ENCODE peak calls at places on chromosomes 13 and 19, in five cellular contexts. R is SK-N-SH, P is GM12878, F is H1, N is HepG2. B is an unnamed sample.
A peak's percentile ranks its signal among the peaks of the same experiment; 100 is the strongest.

GRCh38 chr19:2428027-2428690 is 773 bp upstream of the TIMM13 start:
- DNase-seq in F (peak; percentile 71), R (peak; percentile 48), N (no peak), P (no peak), B (no peak)

GRCh38 chr13:86933676-86934075 is 737.5 kb upstream of the SLITRK5 start:
- DNase-seq in N (no peak), F (no peak), R (no peak), P (no peak), B (no peak)

GRCh38 chr13:72545030-72545719 is 182.3 kb downstream of the MZT1 start:
- DNase-seq in F (no peak), N (peak; percentile 96), R (no peak), P (no peak), B (no peak)

GRCh38 chr13:110303644-110304043 is 3.3 kb downstream of the COL4A1 start:
- DNase-seq in F (no peak), P (no peak), N (no peak), R (no peak), B (no peak)

GRCh38 chr19:53904909-53905308 is 4.2 kb upstream of the CACNG7 start:
- DNase-seq in F (no peak), P (no peak), R (no peak), N (no peak), B (no peak)

GRCh38 chr13:54965881-54966280 is 1937.3 kb downstream of the OLFM4 start:
- DNase-seq in P (no peak), F (no peak), N (no peak), R (no peak), B (no peak)

GRCh38 chr19:28401739-28402138 is 811.2 kb downstream of the UQCRFS1 start:
- DNase-seq in N (no peak), R (no peak), F (no peak), P (no peak), B (no peak)

GRCh38 chr13:109788372-109789195 is 2.2 kb upstream of the IRS2 start:
- DNase-seq in R (no peak), N (no peak), P (no peak), F (no peak), B (no peak)

GRCh38 chr13:112759834-112760233 is 70.0 kb downstream of the ATP11A start:
- DNase-seq in P (no peak), R (no peak), F (no peak), N (no peak), B (no peak)

GRCh38 chr19:6087074-6087506 is 23.2 kb downstream of the RFX2 start:
- DNase-seq in F (no peak), N (peak; percentile 75), R (peak; percentile 46), P (peak; percentile 40), B (no peak)

GRCh38 chr13:51608857-51609406 is 24.7 kb downstream of the WDFY2 start:
- DNase-seq in R (no peak), P (no peak), F (no peak), N (no peak), B (no peak)

GRCh38 chr13:111327701-111328100 is 7.3 kb downstream of the TEX29 start:
- DNase-seq in F (no peak), R (peak; percentile 11), P (no peak), N (no peak), B (no peak)

GRCh38 chr19:48133094-48133493 is 22.5 kb upstream of the PLA2G4C start:
- DNase-seq in R (no peak), P (no peak), N (no peak), F (no peak), B (no peak)

GRCh38 chr13:33610471-33611015 is 207.4 kb upstream of the RFC3 start:
- DNase-seq in F (peak; percentile 56), P (no peak), N (peak; percentile 95), R (no peak), B (no peak)

GRCh38 chr19:23817519-23817918 is 58.8 kb upstream of the ZNF681 start:
- DNase-seq in P (no peak), N (peak; percentile 22), F (peak; percentile 46), R (peak; percentile 24), B (peak; percentile 28)

GRCh38 chr19:55289117-55289796 is 5.5 kb downstream of the BRSK1 start:
- DNase-seq in R (peak; percentile 33), F (no peak), P (no peak), N (no peak), B (no peak)

GRCh38 chr13:85093808-85094207 is 705.4 kb downstream of the SLITRK6 start:
- DNase-seq in R (no peak), P (no peak), F (no peak), N (no peak), B (no peak)

GRCh38 chr13:62014299-62014698 is 598.6 kb upstream of the PCDH20 start:
- DNase-seq in P (no peak), N (peak; percentile 9), F (no peak), R (peak; percentile 12), B (no peak)

GRCh38 chr13:52743988-52744387 is 4.4 kb upstream of the CNMD start:
- DNase-seq in P (no peak), N (no peak), R (no peak), F (no peak), B (no peak)

GRCh38 chr13:25190256-25190655 is 18.2 kb upstream of the AMER2 start:
- DNase-seq in N (no peak), R (no peak), P (no peak), F (no peak), B (no peak)

GRCh38 chr13:75052616-75053015 is 429.4 kb downstream of the TBC1D4 start:
- DNase-seq in R (no peak), F (no peak), N (no peak), P (no peak), B (no peak)

GRCh38 chr13:48500652-48501197 is 32.2 kb downstream of the RCBTB2 start:
- DNase-seq in P (no peak), R (no peak), N (peak; percentile 41), F (no peak), B (peak; percentile 87)

GRCh38 chr19:40317338-40317737 is 30.9 kb downstream of the C19orf47 start:
- DNase-seq in N (no peak), F (no peak), R (no peak), P (no peak), B (no peak)

GRCh38 chr13:99436013-99436412 is 65.3 kb upstream of the TM9SF2 start:
- DNase-seq in R (no peak), N (peak; percentile 11), P (no peak), F (no peak), B (no peak)

GRCh38 chr19:44051654-44052402 is at the start of gene ZNF223:
- DNase-seq in R (peak; percentile 93), P (peak; percentile 69), F (peak; percentile 89), N (peak; percentile 94), B (peak; percentile 89)

GRCh38 chr13:44116562-44117315 is 237.0 kb downstream of the LACC1 start:
- DNase-seq in N (no peak), F (peak; percentile 47), P (no peak), R (no peak), B (no peak)

GRCh38 chr13:39881887-39882286 is 226.4 kb downstream of the COG6 start:
- DNase-seq in P (no peak), F (no peak), R (no peak), N (no peak), B (no peak)

GRCh38 chr13:73800011-73800410 is 334.2 kb downstream of the KLF12 start:
- DNase-seq in R (no peak), F (no peak), N (no peak), P (no peak), B (no peak)

GRCh38 chr19:38207543-38207942 is 16.5 kb downstream of the DPF1 start:
- DNase-seq in P (no peak), R (no peak), N (no peak), F (peak; percentile 57), B (no peak)

GRCh38 chr19:38204728-38205127 is 19.3 kb downstream of the DPF1 start:
- DNase-seq in P (no peak), R (no peak), N (no peak), F (no peak), B (no peak)

GRCh38 chr19:38208571-38208970 is 15.5 kb downstream of the DPF1 start:
- DNase-seq in N (no peak), R (no peak), F (no peak), P (no peak), B (no peak)

GRCh38 chr19:38206006-38206745 is 17.8 kb downstream of the DPF1 start:
- DNase-seq in N (no peak), P (no peak), F (no peak), R (no peak), B (no peak)

DNA sequence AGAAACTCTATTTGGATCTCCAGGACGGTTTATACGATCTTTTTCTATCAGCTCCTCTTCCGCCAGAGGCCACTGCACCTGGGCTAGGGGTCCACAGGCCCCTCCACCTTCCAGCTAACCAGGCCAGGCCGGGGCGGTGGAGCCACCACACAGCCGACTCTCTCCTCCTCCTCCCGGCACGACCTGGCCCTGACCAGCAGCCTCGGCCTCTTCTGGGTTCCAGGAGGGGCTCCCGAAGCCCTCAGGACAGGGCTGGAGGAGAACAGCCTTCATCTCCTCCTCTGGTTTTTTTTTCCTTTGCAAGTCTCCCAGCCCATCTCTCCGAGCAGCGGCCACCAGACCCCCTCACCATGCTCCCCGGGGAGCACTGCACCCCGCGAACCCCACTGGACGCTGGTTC is 17.1 kb downstream of the DPF1 start:
- DNase-seq in N (no peak), R (no peak), F (no peak), P (no peak), B (no peak)
- TF ChIP-seq GABPA in N (no peak), R (no peak), F (no peak), P (no peak), B (no peak)

DNA sequence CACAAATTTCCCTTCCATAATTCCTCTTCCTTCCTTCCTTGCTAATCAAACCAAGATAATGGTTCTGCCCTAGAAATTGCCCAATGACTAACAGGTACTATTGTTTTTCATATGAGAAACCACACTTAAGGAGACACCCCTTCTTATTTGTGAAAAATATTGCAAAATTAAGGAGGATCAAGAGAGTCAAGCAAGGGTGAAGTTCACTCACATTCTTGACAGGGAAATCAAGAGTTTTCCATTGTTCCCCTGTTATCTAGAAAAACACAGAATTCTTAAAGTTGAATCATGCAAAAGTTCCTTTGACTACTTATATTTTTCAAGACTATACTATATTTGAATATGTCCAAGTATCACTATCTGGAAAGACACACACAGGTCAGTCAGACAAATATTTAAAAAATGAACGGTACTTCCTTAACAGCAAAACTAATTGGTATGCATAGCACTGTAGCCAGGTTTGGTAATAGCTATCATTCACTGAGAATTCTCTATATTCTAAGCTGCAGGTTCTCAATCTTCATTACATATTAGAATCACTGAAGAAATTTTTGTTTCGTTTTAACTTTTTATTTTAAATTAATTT is 897.2 kb downstream of the DIAPH3 start:
- DNase-seq in R (no peak), F (no peak), N (no peak), P (no peak), B (no peak)
- TF ChIP-seq GABPA in R (no peak), F (no peak), N (no peak), P (no peak), B (no peak)

GRCh38 chr19:58009666-58010301 is 7.2 kb upstream of the ZNF606 start:
- DNase-seq in P (no peak), R (no peak), N (no peak), F (no peak), B (peak; percentile 85)
- TF ChIP-seq GABPA in P (no peak), R (no peak), N (no peak), F (no peak), B (no peak)

DNA sequence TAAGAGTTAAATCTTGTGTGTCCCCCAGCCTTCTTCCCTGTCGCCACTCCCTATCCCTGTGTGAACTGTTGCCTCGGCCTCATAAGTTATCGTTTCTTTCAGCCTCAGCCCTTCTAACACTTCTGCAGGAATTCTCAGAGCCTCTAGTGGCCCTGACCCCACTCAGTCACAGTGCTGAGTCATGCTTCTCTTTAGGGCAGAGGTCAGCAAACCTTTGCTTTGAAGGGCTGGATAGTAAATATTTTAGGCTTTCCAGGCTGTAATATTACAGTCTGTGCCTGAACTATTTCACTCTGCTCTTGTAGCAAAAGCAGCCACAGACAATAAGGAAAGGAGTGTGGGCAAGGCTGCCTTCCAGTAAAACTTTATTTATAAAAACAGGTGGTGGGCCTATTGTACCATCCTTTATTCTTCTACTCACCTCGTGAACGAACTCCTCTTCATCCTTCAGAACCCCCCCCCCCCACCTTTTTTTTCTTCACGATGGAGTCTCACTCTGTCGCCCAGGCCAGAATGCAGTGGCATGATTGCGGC is 22.1 kb downstream of the MYO9B start:
- DNase-seq in N (peak; percentile 86), R (no peak), F (no peak), P (no peak), B (no peak)
- TF ChIP-seq GABPA in N (peak; percentile 28), R (no peak), F (no peak), P (no peak), B (no peak)

B was measured in HL-60.